ENCODE peak calls at places on chromosome 18, in eight cellular contexts. O, J, L, F, K, Z, X and T are unnamed samples.

GRCh38 chr18:78436110-78436509 is 543.5 kb upstream of the SALL3 start:
- DNase-seq in O (no peak), J (no peak), L (no peak), F (no peak), K (no peak), Z (no peak), X (no peak), T (no peak)

GRCh38 chr18:25630682-25631081 is 278.7 kb upstream of the ZNF521 start:
- DNase-seq in O (peak), J (no peak), L (no peak), F (no peak), K (no peak), Z (no peak), X (no peak), T (no peak)

GRCh38 chr18:47750889-47751423 is 179.5 kb downstream of the SMAD2 start:
- DNase-seq in O (peak), J (no peak), L (no peak), F (peak), K (no peak), Z (no peak), X (no peak), T (peak)

GRCh38 chr18:44541159-44541558 is 139.5 kb upstream of the SETBP1 start:
- DNase-seq in O (peak), J (no peak), L (no peak), F (no peak), K (no peak), Z (no peak), X (no peak), T (no peak)

GRCh38 chr18:49002881-49003280 is 52.1 kb upstream of the SMAD7 start:
- DNase-seq in O (no peak), J (no peak), L (no peak), F (no peak), K (no peak), Z (no peak), X (no peak), T (no peak)

GRCh38 chr18:66695281-66695680 is 91.4 kb upstream of the CDH19 start:
- DNase-seq in O (no peak), J (no peak), L (no peak), F (no peak), K (no peak), Z (no peak), X (no peak), T (no peak)

GRCh38 chr18:60246606-60247005 is 126.0 kb downstream of the MC4R start:
- DNase-seq in O (no peak), J (no peak), L (no peak), F (no peak), K (no peak), Z (no peak), X (no peak), T (no peak)

GRCh38 chr18:45121146-45121545 is 440.5 kb downstream of the SETBP1 start:
- DNase-seq in O (no peak), J (no peak), L (no peak), F (no peak), K (no peak), Z (no peak), X (no peak), T (no peak)

GRCh38 chr18:36608107-36608506 is 220.7 kb downstream of the TPGS2 start:
- DNase-seq in O (no peak), J (no peak), L (no peak), F (no peak), K (no peak), Z (no peak), X (no peak), T (no peak)

GRCh38 chr18:9173770-9174233 is 37.2 kb downstream of the ANKRD12 start:
- DNase-seq in O (no peak), J (no peak), L (no peak), F (no peak), K (no peak), Z (no peak), X (no peak), T (no peak)

GRCh38 chr18:63366270-63366990 is 576 bp downstream of the KDSR start:
- DNase-seq in O (peak), J (peak), L (no peak), F (peak), K (no peak), Z (peak), X (peak), T (peak)

GRCh38 chr18:61738488-61738887 is 154.3 kb downstream of the RNF152 start:
- DNase-seq in O (peak), J (no peak), L (no peak), F (no peak), K (no peak), Z (peak), X (no peak), T (no peak)

GRCh38 chr18:69659142-69659651 is 258.5 kb downstream of the DOK6 start:
- DNase-seq in O (no peak), J (no peak), L (no peak), F (no peak), K (no peak), Z (no peak), X (no peak), T (no peak)

GRCh38 chr18:8948471-8949149 is 153.9 kb upstream of the NDUFV2 start:
- DNase-seq in O (peak), J (no peak), L (peak), F (no peak), K (no peak), Z (no peak), X (no peak), T (no peak)

GRCh38 chr18:58135806-58136331 is 91.8 kb downstream of the NEDD4L start:
- DNase-seq in O (peak), J (no peak), L (no peak), F (peak), K (no peak), Z (peak), X (no peak), T (no peak)

GRCh38 chr18:64017870-64018269 is 48.0 kb downstream of the SERPINB8 start:
- DNase-seq in O (peak), J (no peak), L (no peak), F (no peak), K (no peak), Z (no peak), X (no peak), T (no peak)

GRCh38 chr18:3472681-3473544 is 22.9 kb downstream of the TGIF1 start:
- DNase-seq in O (no peak), J (no peak), L (no peak), F (no peak), K (no peak), Z (no peak), X (no peak), T (no peak)

GRCh38 chr18:42635378-42636048 is 480.0 kb downstream of the RIT2 start:
- DNase-seq in O (no peak), J (no peak), L (no peak), F (no peak), K (no peak), Z (no peak), X (no peak), T (no peak)

GRCh38 chr18:63702660-63703059 is at the start of gene SERPINB11:
- DNase-seq in O (no peak), J (no peak), L (no peak), F (no peak), K (no peak), Z (no peak), X (no peak), T (no peak)

GRCh38 chr18:35171315-35171987 is 69.4 kb upstream of the ZNF397 start:
- DNase-seq in O (no peak), J (no peak), L (no peak), F (no peak), K (no peak), Z (no peak), X (no peak), T (peak)

GRCh38 chr18:48868468-48869466 is 82.0 kb downstream of the SMAD7 start:
- DNase-seq in O (no peak), J (no peak), L (no peak), F (peak), K (no peak), Z (no peak), X (no peak), T (no peak)

GRCh38 chr18:33051397-33051796 is 278.6 kb upstream of the KLHL14 start:
- DNase-seq in O (peak), J (no peak), L (no peak), F (peak), K (no peak), Z (no peak), X (no peak), T (no peak)

GRCh38 chr18:77069482-77069881 is 63.1 kb downstream of the MBP start:
- DNase-seq in O (no peak), J (no peak), L (no peak), F (no peak), K (no peak), Z (no peak), X (no peak), T (no peak)

DNA sequence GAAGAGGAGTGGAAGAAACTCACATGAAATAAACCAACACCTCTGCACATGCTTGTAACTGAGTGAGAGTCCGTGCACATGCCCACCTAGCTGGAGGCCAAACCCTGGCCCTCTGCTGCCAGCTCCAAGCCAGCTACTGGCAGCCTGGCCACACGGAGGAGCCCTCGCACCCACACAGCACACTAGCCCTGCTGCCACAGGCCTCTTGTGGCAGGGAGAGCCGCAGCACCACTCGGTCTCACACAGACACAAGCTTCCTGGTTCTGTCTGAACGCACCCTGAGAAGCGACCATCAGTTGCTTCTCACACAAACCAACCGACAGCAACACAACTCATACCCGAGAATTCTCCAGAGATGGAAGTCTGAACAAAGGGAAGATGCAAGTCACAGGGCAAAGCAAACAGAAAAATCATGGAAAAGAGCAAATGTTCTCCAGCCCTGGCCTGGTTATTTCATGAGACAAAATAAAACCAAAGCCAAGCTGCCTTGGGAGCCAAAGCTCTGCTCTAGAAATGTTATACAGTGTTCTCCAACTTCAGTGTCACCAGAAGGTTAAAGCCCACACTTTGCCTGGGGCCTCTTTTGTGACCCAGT is 65.1 kb downstream of the FBXO15 start:
- DNase-seq in O (peak), J (peak), L (peak), F (peak), K (no peak), Z (no peak), X (no peak), T (no peak)
- TF ChIP-seq CTCF in O (peak), J (peak), L (peak), F (no peak), K (no peak), Z (no peak), X (no peak), T (no peak)

GRCh38 chr18:79798999-79799370 is 1.2 kb downstream of the KCNG2 start:
- DNase-seq in O (no peak), J (peak), L (no peak), F (no peak), K (no peak), Z (no peak), X (no peak), T (no peak)
- H3K4me3 ChIP-seq in O (no peak), J (peak), L (no peak), F (peak), K (peak), Z (peak), X (peak), T (no peak)

GRCh38 chr18:51767293-51767692 is 569.8 kb upstream of the MEX3C start:
- DNase-seq in O (no peak), J (no peak), L (no peak), F (no peak), K (no peak), Z (no peak), X (no peak), T (no peak)
- TF ChIP-seq CTCF in O (no peak), J (no peak), L (no peak), F (no peak), K (no peak), Z (no peak), X (no peak), T (no peak)

GRCh38 chr18:46335551-46336059 is 231.4 kb downstream of the HAUS1 start:
- DNase-seq in O (no peak), J (peak), L (no peak), F (no peak), K (no peak), Z (no peak), X (no peak), T (no peak)

GRCh38 chr18:46338213-46338612 is 234.0 kb downstream of the HAUS1 start:
- DNase-seq in O (no peak), J (peak), L (no peak), F (no peak), K (no peak), Z (no peak), X (no peak), T (no peak)

GRCh38 chr18:46338761-46339160 is 234.6 kb downstream of the HAUS1 start:
- DNase-seq in O (no peak), J (peak), L (no peak), F (no peak), K (no peak), Z (no peak), X (no peak), T (no peak)

GRCh38 chr18:46337206-46337710 is 233.1 kb downstream of the HAUS1 start:
- DNase-seq in O (no peak), J (no peak), L (no peak), F (no peak), K (no peak), Z (no peak), X (no peak), T (no peak)

DNA sequence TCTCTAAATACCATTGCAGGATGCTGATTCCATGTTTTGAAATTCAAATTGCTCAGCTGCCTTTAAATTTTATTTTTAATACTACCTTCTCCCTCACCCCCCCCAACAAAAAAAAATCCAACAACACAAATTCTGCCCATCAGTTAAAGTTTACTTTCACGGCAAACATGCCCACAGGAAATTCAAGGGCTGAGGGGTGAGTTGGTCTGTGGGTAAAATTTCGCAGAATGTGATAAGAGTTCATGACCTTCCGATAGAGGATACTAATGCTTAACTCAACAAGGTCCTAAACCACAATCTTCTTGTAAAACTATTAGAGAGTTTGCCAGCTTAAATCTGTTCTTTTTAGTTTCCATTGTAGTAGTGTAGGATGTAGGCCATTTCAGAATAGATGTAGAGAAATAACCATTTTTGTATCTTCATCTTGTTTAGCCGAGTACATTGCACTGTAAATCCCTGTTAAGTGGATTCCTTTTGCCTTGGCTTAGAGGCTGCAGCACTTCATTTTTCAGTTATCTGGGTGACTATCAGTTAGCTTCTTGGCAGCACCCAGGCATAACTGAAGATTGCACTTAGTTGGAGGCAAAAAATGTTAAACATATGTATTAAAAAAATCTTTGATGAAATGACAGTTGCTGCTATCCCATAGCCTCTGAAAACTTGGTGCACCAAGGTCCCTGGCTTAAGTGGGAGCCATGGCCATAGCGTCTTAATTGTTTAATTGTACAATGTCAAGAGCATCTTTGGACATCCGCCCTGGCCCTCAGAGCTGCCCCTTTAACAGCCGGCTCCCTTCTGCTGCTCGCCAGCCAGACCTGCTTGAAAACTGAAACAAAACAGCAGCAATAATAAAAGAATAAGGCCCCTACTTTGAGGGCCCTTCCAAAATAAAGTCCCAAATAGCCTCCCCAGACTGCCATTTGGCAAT is 232.4 kb downstream of the HAUS1 start:
- DNase-seq in O (no peak), J (peak), L (no peak), F (no peak), K (no peak), Z (no peak), X (no peak), T (no peak)
- H3K4me3 ChIP-seq in O (no peak), J (no peak), L (no peak), F (no peak), K (no peak), Z (no peak), X (no peak), T (no peak)

GRCh38 chr18:28108254-28108653 is 68.7 kb downstream of the CDH2 start:
- DNase-seq in O (no peak), J (no peak), L (no peak), F (no peak), K (no peak), Z (no peak), X (no peak), T (no peak)

GRCh38 chr18:28109781-28110460 is 67.0 kb downstream of the CDH2 start:
- DNase-seq in O (no peak), J (no peak), L (no peak), F (no peak), K (no peak), Z (no peak), X (no peak), T (no peak)

GRCh38 chr18:28112056-28112470 is 64.9 kb downstream of the CDH2 start:
- DNase-seq in O (peak), J (no peak), L (peak), F (no peak), K (no peak), Z (no peak), X (no peak), T (no peak)

GRCh38 chr18:28110924-28111323 is 66.0 kb downstream of the CDH2 start:
- DNase-seq in O (no peak), J (no peak), L (no peak), F (no peak), K (no peak), Z (no peak), X (no peak), T (no peak)

GRCh38 chr18:28108801-28109200 is 68.1 kb downstream of the CDH2 start:
- DNase-seq in O (no peak), J (no peak), L (no peak), F (no peak), K (no peak), Z (no peak), X (no peak), T (no peak)
- TF ChIP-seq CTCF in O (no peak), J (no peak), L (no peak), F (no peak), K (no peak), Z (no peak), X (no peak), T (no peak)

DNA sequence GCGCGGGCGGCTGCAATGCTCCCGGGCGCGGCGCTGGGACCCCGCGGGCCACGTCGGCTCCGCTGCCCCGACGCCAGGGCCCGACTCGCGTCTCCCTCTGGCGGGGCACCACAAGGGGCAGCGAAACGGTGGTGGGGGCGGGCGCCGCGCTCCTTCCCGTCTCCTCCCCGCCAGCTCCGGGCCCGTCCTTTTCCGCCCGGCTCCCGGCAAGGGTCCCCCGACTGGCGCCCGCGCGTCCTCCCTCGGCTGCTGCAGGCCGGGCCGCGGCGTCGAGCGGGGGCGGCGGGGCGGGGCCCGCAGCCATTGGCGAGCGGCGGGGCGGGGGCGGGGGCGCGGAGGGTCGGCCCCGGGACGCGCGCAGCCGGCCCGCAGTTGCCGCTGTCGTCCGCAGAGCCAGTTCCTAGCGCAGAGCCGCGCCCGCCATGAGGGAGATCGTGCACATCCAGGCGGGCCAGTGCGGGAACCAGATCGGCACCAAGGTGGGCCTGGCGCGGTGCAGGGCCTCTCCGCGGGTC is at the start of gene TUBB6:
- DNase-seq in O (peak), J (peak), L (no peak), F (peak), K (peak), Z (peak), X (no peak), T (peak)
- H3K4me3 ChIP-seq in O (peak), J (peak), L (peak), F (peak), K (peak), Z (peak), X (peak), T (peak)

GRCh38 chr18:957829-958228 is 53.2 kb downstream of the ADCYAP1 start:
- DNase-seq in O (no peak), J (no peak), L (no peak), F (no peak), K (no peak), Z (no peak), X (no peak), T (no peak)

GRCh38 chr18:966095-967036 is 61.7 kb downstream of the ADCYAP1 start:
- DNase-seq in O (no peak), J (no peak), L (no peak), F (no peak), K (no peak), Z (no peak), X (no peak), T (no peak)

GRCh38 chr18:959854-960253 is 55.2 kb downstream of the ADCYAP1 start:
- DNase-seq in O (no peak), J (no peak), L (no peak), F (no peak), K (no peak), Z (no peak), X (no peak), T (no peak)

GRCh38 chr18:963276-963675 is 58.6 kb downstream of the ADCYAP1 start:
- DNase-seq in O (no peak), J (no peak), L (no peak), F (no peak), K (no peak), Z (no peak), X (no peak), T (no peak)

DNA sequence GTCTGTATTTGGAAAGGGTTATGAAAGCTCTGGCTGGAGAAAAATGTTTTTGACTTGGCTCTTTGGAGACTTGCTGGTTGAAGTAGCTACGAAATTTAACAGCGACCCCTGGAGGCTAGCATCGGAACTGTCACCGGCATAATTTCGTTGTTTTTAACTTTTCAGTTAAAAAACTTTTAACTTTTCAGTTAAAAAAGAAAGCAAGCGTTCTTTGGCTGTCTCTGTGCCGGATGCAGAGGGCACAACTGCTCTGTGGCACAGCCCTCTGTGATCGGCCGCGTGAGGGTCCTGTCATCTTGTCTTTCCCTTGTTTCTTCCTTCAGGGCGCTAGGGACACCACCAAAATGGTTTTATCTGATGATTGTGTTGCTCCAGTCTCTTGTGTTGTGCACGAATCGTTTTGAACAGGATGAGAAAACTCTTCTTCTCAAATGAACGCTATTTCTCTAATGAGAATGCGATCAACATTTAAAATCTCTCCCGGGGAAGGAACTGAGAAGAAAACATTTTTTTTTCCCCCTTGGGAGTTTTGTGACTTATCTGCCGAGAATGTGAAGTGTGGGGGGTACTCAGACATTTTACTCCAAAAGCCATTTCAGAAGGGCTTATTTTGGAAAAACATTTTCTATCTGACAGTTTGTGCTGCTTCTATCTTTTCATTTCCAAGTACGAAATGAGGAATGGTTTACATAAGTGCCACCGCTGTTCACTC is 57.1 kb downstream of the ADCYAP1 start:
- DNase-seq in O (peak), J (no peak), L (peak), F (no peak), K (no peak), Z (no peak), X (no peak), T (no peak)
- TF ChIP-seq CTCF in O (peak), J (peak), L (peak), F (peak), K (peak), Z (peak), X (peak), T (no peak)

GRCh38 chr18:54278615-54279014 is 9.3 kb downstream of the POLI start:
- DNase-seq in O (no peak), J (no peak), L (no peak), F (no peak), K (no peak), Z (no peak), X (no peak), T (no peak)
- H3K4me3 ChIP-seq in O (no peak), J (no peak), L (no peak), F (no peak), K (no peak), Z (no peak), X (no peak), T (no peak)

GRCh38 chr18:31206787-31207381 is 44.2 kb upstream of the DSC1 start:
- DNase-seq in O (no peak), J (peak), L (no peak), F (peak), K (no peak), Z (peak), X (peak), T (peak)
- TF ChIP-seq CTCF in O (no peak), J (peak), L (no peak), F (peak), K (no peak), Z (no peak), X (no peak), T (no peak)